ENCODE peak calls at places on chromosome 12, in ten cellular contexts. C is HFF-Myc; H is activated CD4-positive, CD25-positive, alpha-beta regulatory T cell treated with anti-CD3 and anti-CD28 coated beads, Interleukin-2, amount 50 U/mL, for 72 hours; K is activated CD4-positive, alpha-beta T cell treated with anti-CD3 and anti-CD28 coated beads, Interleukin-2, amount 50 U/mL, for 24 hours; P is fibroblast of the aortic adventitia; Q is stomach; V is OCI-LY7; L is AG10803; E is HS-5; T is NCI-H524. F is an unnamed sample.

GRCh38 chr12:131511803-131512564 is 198.9 kb upstream of the SFSWAP start:
- DNase-seq in T (no peak), V (peak), K (no peak), Q (no peak), L (no peak), C (no peak), P (no peak), H (no peak), E (no peak), F (no peak)

GRCh38 chr12:109291531-109292341 is 17.3 kb downstream of the FOXN4 start:
- DNase-seq in L (peak), C (peak), Q (peak), V (no peak), H (no peak), K (no peak), P (no peak), E (no peak), T (peak), F (no peak)

GRCh38 chr12:91225316-91225715 is 42.7 kb upstream of the DCN start:
- DNase-seq in L (peak), V (no peak), E (no peak), Q (no peak), H (no peak), C (no peak), K (no peak), T (no peak), P (peak), F (no peak)

GRCh38 chr12:115799610-115800009 is 477.9 kb downstream of the MED13L start:
- DNase-seq in T (no peak), Q (no peak), H (no peak), K (no peak), E (no peak), C (no peak), L (no peak), P (no peak), V (no peak), F (no peak)

GRCh38 chr12:104736307-104736706 is 221.8 kb downstream of the SLC41A2 start:
- DNase-seq in Q (no peak), C (peak), K (no peak), P (peak), E (peak), T (no peak), V (no peak), L (peak), H (no peak), F (no peak)

GRCh38 chr12:95608252-95609033 is 57.2 kb upstream of the USP44 start:
- DNase-seq in L (peak), Q (peak), T (no peak), V (no peak), E (no peak), C (no peak), K (no peak), H (no peak), P (peak), F (no peak)

GRCh38 chr12:96193725-96194571 is at the start of gene ELK3:
- DNase-seq in T (no peak), C (no peak), K (no peak), L (peak), P (peak), V (peak), E (no peak), Q (peak), H (peak), F (peak)

GRCh38 chr12:64665506-64665905 is 55.2 kb downstream of the RASSF3 start:
- DNase-seq in P (peak), V (peak), K (no peak), T (no peak), H (no peak), C (no peak), L (no peak), Q (no peak), E (no peak), F (no peak)

GRCh38 chr12:50132505-50133135 is 20.6 kb downstream of the COX14 start:
- DNase-seq in P (peak), C (no peak), V (peak), T (no peak), Q (no peak), L (peak), E (no peak), K (peak), H (no peak), F (no peak)

GRCh38 chr12:9115731-9116689 is at the start of gene A2M:
- DNase-seq in C (no peak), H (no peak), P (peak), K (no peak), L (peak), Q (no peak), E (no peak), T (no peak), V (no peak), F (no peak)

GRCh38 chr12:122064780-122065588 is 13.6 kb upstream of the MLXIP start:
- DNase-seq in P (peak), T (peak), C (peak), H (no peak), L (peak), E (peak), Q (no peak), V (no peak), K (no peak), F (peak)

F was measured in left lung.